ENCODE peak calls at places on chromosomes 16 and 17, in five cellular contexts. R is IMR-90, F is fibroblast of lung, A is AG04450, W is sigmoid colon. P is an unnamed sample.

GRCh38 chr17:36650096-36650764 is 48.8 kb downstream of the MRM1 start:
- DNase-seq in R (no peak), F (no peak), A (no peak), W (no peak), P (no peak)

GRCh38 chr17:58626905-58627304 is 64.9 kb downstream of the TEX14 start:
- DNase-seq in R (no peak), F (no peak), A (no peak), W (no peak), P (no peak)

GRCh38 chr16:24151482-24151939 is 104.6 kb upstream of the CACNG3 start:
- DNase-seq in R (peak), F (peak), A (no peak), W (no peak), P (no peak)

GRCh38 chr17:51948128-51948527 is 210.4 kb downstream of the CA10 start:
- DNase-seq in R (no peak), F (no peak), A (no peak), W (no peak), P (no peak)

GRCh38 chr17:69150333-69150732 is 8.6 kb upstream of the ABCA6 start:
- DNase-seq in R (no peak), F (no peak), A (no peak), W (no peak), P (no peak)

GRCh38 chr17:81993726-81994592 is 16.5 kb downstream of the ASPSCR1 start:
- DNase-seq in R (no peak), F (no peak), A (no peak), W (no peak), P (no peak)

GRCh38 chr16:4064950-4065352 is 51.3 kb downstream of the ADCY9 start:
- DNase-seq in R (no peak), F (no peak), A (no peak), W (peak), P (no peak)

GRCh38 chr17:42937712-42938596 is 26.3 kb downstream of the AARSD1 start:
- DNase-seq in R (peak), F (peak), A (no peak), W (peak), P (peak)

GRCh38 chr17:17669081-17669850 is 12.0 kb upstream of the RAI1 start:
- DNase-seq in R (peak), F (peak), A (no peak), W (no peak), P (no peak)

GRCh38 chr16:80285089-80285488 is 255.7 kb upstream of the DYNLRB2 start:
- DNase-seq in R (peak), F (peak), A (peak), W (no peak), P (no peak)

GRCh38 chr17:43406676-43407645 is 8.2 kb downstream of the ARL4D start:
- DNase-seq in R (peak), F (peak), A (peak), W (no peak), P (no peak)

GRCh38 chr16:28990375-28991040 is 5.7 kb downstream of the LAT start:
- DNase-seq in R (no peak), F (no peak), A (no peak), W (no peak), P (no peak)

GRCh38 chr17:61556224-61557188 is 34.5 kb downstream of the NACA2 start:
- DNase-seq in R (peak), F (peak), A (no peak), W (no peak), P (no peak)

GRCh38 chr16:50326835-50327465 is 41.8 kb downstream of the BRD7 start:
- DNase-seq in R (peak), F (peak), A (no peak), W (no peak), P (no peak)

GRCh38 chr17:66348605-66349165 is 46.3 kb downstream of the PRKCA start:
- DNase-seq in R (peak), F (peak), A (peak), W (peak), P (no peak)

GRCh38 chr16:77450790-77451487 is 16.1 kb upstream of the ADAMTS18 start:
- DNase-seq in R (no peak), F (no peak), A (no peak), W (no peak), P (no peak)

GRCh38 chr17:5022171-5022711 is 13.0 kb downstream of the SLC52A1 start:
- DNase-seq in R (no peak), F (no peak), A (no peak), W (no peak), P (no peak)

GRCh38 chr16:72131036-72131435 is 37.4 kb downstream of the DHX38 start:
- DNase-seq in R (no peak), F (peak), A (no peak), W (no peak), P (no peak)

GRCh38 chr16:59510008-59510424 is 775.9 kb upstream of the GOT2 start:
- DNase-seq in R (no peak), F (peak), A (no peak), W (no peak), P (no peak)

GRCh38 chr16:75494696-75495601 is at the start of gene CHST6:
- DNase-seq in R (no peak), F (peak), A (no peak), W (no peak), P (peak)

DNA sequence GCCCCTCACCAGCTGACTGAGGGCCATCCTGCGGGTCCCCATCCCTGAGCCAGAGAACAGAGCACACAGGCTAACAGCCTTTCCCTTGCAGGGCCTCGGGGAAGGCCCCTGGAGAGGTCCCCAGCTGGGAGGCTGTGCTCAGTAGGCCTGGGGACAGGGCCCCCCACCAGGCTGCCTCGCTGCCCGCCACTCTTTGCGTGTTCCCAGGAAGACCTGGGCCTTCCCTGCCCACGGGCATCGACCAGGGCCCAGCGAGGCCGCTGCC is 785 bp downstream of the HID1 start:
- DNase-seq in R (no peak), F (no peak), A (no peak), W (no peak), P (no peak)
- H3K27ac ChIP-seq in R (no peak), F (no peak), A (no peak), W (peak), P (peak)

GRCh38 chr16:51353055-51353454 is 202.0 kb upstream of the SALL1 start:
- DNase-seq in R (no peak), F (no peak), A (no peak), W (no peak), P (no peak)

GRCh38 chr16:51357839-51358238 is 206.8 kb upstream of the SALL1 start:
- DNase-seq in R (no peak), F (no peak), A (no peak), W (no peak), P (no peak)

GRCh38 chr16:51355871-51356270 is 204.8 kb upstream of the SALL1 start:
- DNase-seq in R (no peak), F (no peak), A (no peak), W (no peak), P (no peak)

GRCh38 chr16:51359141-51359960 is 208.3 kb upstream of the SALL1 start:
- DNase-seq in R (peak), F (peak), A (peak), W (peak), P (peak)

GRCh38 chr16:51355195-51355594 is 204.1 kb upstream of the SALL1 start:
- DNase-seq in R (no peak), F (no peak), A (no peak), W (no peak), P (no peak)
- H3K27ac ChIP-seq in R (no peak), F (no peak), A (no peak), W (no peak), P (no peak)

DNA sequence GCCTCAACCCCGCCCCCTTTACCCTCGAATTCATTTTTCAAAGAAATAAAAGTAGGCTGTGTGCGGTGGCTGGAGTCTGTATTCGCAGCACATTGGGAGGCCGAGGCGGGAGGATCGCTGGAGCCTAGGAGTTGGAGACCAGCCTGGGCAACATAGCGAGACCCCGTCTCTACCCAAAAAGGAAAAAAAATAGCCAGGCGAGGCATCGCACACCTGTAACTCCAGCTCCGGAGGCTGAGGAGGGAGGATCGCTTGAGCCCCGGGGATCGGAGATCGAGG is 671 bp upstream of the TOP2A start:
- DNase-seq in R (no peak), F (no peak), A (no peak), W (no peak), P (no peak)
- H3K27ac ChIP-seq in R (peak), F (peak), A (no peak), W (peak), P (peak)

GRCh38 chr17:41919840-41920579 is 1.3 kb upstream of the ACLY start:
- DNase-seq in R (peak), F (peak), A (no peak), W (peak), P (no peak)
- H3K27ac ChIP-seq in R (no peak), F (no peak), A (no peak), W (peak), P (no peak)

GRCh38 chr16:87551487-87551886 is 50.8 kb upstream of the JPH3 start:
- DNase-seq in R (no peak), F (no peak), A (no peak), W (no peak), P (no peak)

GRCh38 chr16:87552772-87553171 is 49.5 kb upstream of the JPH3 start:
- DNase-seq in R (no peak), F (peak), A (no peak), W (no peak), P (no peak)

GRCh38 chr16:87554754-87555427 is 47.4 kb upstream of the JPH3 start:
- DNase-seq in R (no peak), F (no peak), A (no peak), W (no peak), P (no peak)

GRCh38 chr16:87552072-87552718 is 50.1 kb upstream of the JPH3 start:
- DNase-seq in R (no peak), F (no peak), A (no peak), W (no peak), P (no peak)

GRCh38 chr16:87553174-87553573 is 49.1 kb upstream of the JPH3 start:
- DNase-seq in R (no peak), F (no peak), A (no peak), W (no peak), P (no peak)
- H3K27ac ChIP-seq in R (no peak), F (no peak), A (no peak), W (no peak), P (no peak)

GRCh38 chr17:7935859-7936258 is 3.9 kb downstream of the CNTROB start:
- DNase-seq in R (no peak), F (no peak), A (no peak), W (no peak), P (no peak)

GRCh38 chr17:7940743-7941142 is 8.7 kb downstream of the CNTROB start:
- DNase-seq in R (no peak), F (no peak), A (no peak), W (no peak), P (no peak)

GRCh38 chr17:7943291-7943690 is 11.3 kb downstream of the CNTROB start:
- DNase-seq in R (no peak), F (no peak), A (no peak), W (no peak), P (no peak)

GRCh38 chr17:7944321-7944720 is 12.3 kb downstream of the CNTROB start:
- DNase-seq in R (no peak), F (no peak), A (no peak), W (no peak), P (no peak)

GRCh38 chr17:7940034-7940433 is 8.0 kb downstream of the CNTROB start:
- DNase-seq in R (no peak), F (no peak), A (no peak), W (no peak), P (no peak)
- H3K27ac ChIP-seq in R (no peak), F (no peak), A (no peak), W (no peak), P (no peak)

DNA sequence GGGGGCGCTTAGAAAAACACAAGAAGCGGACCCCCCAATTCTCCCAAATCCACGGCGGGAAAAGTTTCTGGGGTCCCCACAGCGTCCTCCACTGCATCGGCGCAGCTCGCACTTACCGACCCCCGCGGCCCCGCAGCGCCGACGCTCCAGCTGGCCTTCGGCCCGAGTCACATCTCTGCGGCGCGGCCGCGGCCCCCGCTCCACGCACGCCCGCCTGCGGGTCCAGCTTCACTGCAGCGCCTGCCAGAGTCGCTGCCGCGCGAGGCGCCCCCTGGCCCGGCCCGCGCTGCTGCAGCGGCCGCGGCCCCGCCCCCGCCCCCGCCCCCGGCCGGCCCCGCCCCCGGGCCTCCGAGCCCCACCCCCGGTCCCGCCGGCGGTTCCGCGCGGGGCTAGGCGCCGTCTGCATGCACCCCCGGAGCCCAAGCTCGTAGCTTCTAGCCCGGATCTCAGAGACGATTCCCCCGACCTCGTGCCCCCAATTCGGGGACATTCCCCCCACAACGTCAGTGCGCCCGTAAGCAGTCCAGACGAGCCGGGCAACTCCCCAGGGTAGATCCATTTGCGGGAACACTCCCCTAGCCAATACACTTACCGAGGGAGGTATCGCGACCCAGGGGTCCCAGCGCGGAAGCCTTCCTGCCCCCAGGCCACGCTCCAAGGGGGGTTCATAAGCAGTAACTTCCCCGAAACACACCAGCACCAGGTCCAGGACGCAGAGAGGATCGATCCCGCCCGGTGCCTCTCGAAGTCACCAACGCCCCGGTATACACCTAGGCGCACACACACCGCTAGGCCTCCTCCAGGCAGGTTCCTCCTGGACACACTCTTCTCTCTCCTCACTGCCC is at the start of gene GPRC5B:
- DNase-seq in R (peak), F (peak), A (no peak), W (peak), P (peak)
- H3K27ac ChIP-seq in R (no peak), F (no peak), A (no peak), W (peak), P (peak)

GRCh38 chr17:31787857-31788570 is 71.0 kb downstream of the COPRS start:
- DNase-seq in R (peak), F (peak), A (peak), W (peak), P (no peak)
- H3K27ac ChIP-seq in R (peak), F (peak), A (peak), W (peak), P (no peak)

DNA sequence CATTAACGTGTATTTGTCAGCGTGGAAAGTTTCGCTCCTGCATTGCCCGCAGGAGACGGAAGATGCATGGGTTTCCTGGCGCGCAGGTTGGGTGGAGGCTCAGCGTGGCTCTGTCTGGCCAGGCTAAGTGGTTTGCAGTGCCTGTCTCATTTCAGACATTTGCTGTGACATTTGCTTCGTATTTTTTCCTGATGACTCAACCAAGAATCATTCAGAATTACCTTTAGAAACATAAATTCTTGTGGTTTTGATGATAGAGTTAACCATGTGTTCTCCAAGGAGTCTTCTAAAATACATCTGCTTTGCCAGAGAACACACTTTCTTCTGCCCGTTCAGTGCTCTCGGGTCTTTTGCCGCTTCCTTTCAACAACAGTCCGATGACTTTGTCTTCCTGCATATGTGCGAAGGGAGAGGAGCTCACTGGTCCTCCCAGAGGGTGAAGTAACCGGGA is 216.8 kb downstream of the RPTOR start:
- DNase-seq in R (peak), F (peak), A (no peak), W (peak), P (no peak)
- H3K27ac ChIP-seq in R (peak), F (peak), A (peak), W (no peak), P (no peak)

P was measured in heart right ventricle.